ENCODE peak calls at places on chromosomes 2 and 18, in ten cellular contexts. W, I, C, Y, Z, M, U, K, B and J are unnamed samples.

GRCh38 chr2:152415231-152415642 is 80.3 kb downstream of the FMNL2 start:
- DNase-seq in M (no peak), Y (no peak), C (no peak), K (peak), U (peak), W (peak), B (no peak), Z (no peak), I (no peak), J (peak)

GRCh38 chr2:118048396-118048795 is 34.5 kb upstream of the CCDC93 start:
- DNase-seq in Y (no peak), I (no peak), K (no peak), Z (no peak), M (no peak), U (no peak), B (peak), W (no peak), C (no peak), J (peak)

GRCh38 chr2:138712212-138712979 is 67.8 kb downstream of the NXPH2 start:
- DNase-seq in K (peak), U (no peak), M (no peak), Y (no peak), I (no peak), W (no peak), Z (peak), B (no peak), C (peak), J (peak)

GRCh38 chr18:63197246-63197791 is 122.2 kb downstream of the BCL2 start:
- DNase-seq in M (no peak), Z (peak), Y (no peak), I (no peak), C (no peak), W (no peak), U (no peak), B (no peak), K (no peak), J (no peak)

GRCh38 chr2:202555354-202555753 is 79.4 kb upstream of the FAM117B start:
- DNase-seq in W (no peak), C (no peak), Y (no peak), Z (no peak), U (peak), M (no peak), K (no peak), I (no peak), B (no peak), J (no peak)

GRCh38 chr2:231433990-231434389 is 30.3 kb downstream of the NCL start:
- DNase-seq in U (no peak), C (no peak), B (no peak), Z (no peak), M (no peak), I (no peak), K (no peak), W (no peak), Y (no peak), J (no peak)

GRCh38 chr18:5058768-5059539 is 138.1 kb downstream of the AKAIN1 start:
- DNase-seq in Z (peak), W (no peak), C (no peak), B (no peak), K (no peak), I (no peak), Y (no peak), U (peak), M (peak), J (peak)

GRCh38 chr2:182642328-182642727 is 73.7 kb upstream of the DNAJC10 start:
- DNase-seq in K (peak), I (peak), C (peak), B (peak), U (peak), W (peak), M (no peak), Z (peak), Y (no peak), J (peak)

GRCh38 chr2:26295511-26295910 is 50.4 kb upstream of the SELENOI start:
- DNase-seq in W (no peak), M (no peak), C (no peak), B (no peak), I (no peak), K (no peak), Z (no peak), U (no peak), Y (no peak), J (no peak)